ENCODE peak calls at places on chromosomes 13 and 19, in eight cellular contexts. One of them, this sample, is unnamed.

GRCh38 chr13:63481334-63481733 is 2065.7 kb upstream of the PCDH20 start:
- DNase-seq in ovary: no peak
- DNase-seq in HFFc6: no peak
- DNase-seq in astrocyte of the spinal cord: peak; percentile 13
- DNase-seq in fibroblast of pulmonary artery: peak; percentile 77
- DNase-seq in neural crest cell: no peak
- DNase-seq in nephron progenitor cell: no peak
- DNase-seq in BE2C: no peak
- DNase-seq in this sample: no peak

GRCh38 chr19:4238831-4239230 is 8.0 kb upstream of the YJU2 start:
- DNase-seq in fibroblast of pulmonary artery: no peak
- DNase-seq in astrocyte of the spinal cord: no peak
- DNase-seq in neural crest cell: no peak
- DNase-seq in BE2C: no peak
- DNase-seq in HFFc6: no peak
- DNase-seq in nephron progenitor cell: no peak
- DNase-seq in ovary: no peak
- DNase-seq in this sample: no peak

GRCh38 chr13:37129867-37130266 is 24.4 kb upstream of the CSNK1A1L start:
- DNase-seq in nephron progenitor cell: no peak
- DNase-seq in fibroblast of pulmonary artery: no peak
- DNase-seq in ovary: no peak
- DNase-seq in BE2C: no peak
- DNase-seq in HFFc6: no peak
- DNase-seq in neural crest cell: no peak
- DNase-seq in astrocyte of the spinal cord: no peak
- DNase-seq in this sample: no peak

GRCh38 chr19:54430306-54431254 is 15.3 kb downstream of the TTYH1 start:
- DNase-seq in neural crest cell: peak; percentile 74
- DNase-seq in nephron progenitor cell: peak; percentile 91
- DNase-seq in astrocyte of the spinal cord: no peak
- DNase-seq in BE2C: peak; percentile 74
- DNase-seq in ovary: peak; percentile 64
- DNase-seq in HFFc6: no peak
- DNase-seq in fibroblast of pulmonary artery: peak; percentile 40
- DNase-seq in this sample: no peak

GRCh38 chr13:24033527-24034302 is 126.8 kb upstream of the SPATA13 start:
- DNase-seq in HFFc6: peak; percentile 13
- DNase-seq in neural crest cell: no peak
- DNase-seq in BE2C: no peak
- DNase-seq in astrocyte of the spinal cord: peak; percentile 9
- DNase-seq in fibroblast of pulmonary artery: peak; percentile 96
- DNase-seq in ovary: no peak
- DNase-seq in nephron progenitor cell: no peak
- DNase-seq in this sample: peak; percentile 80

GRCh38 chr13:70338608-70339007 is 230.4 kb upstream of the KLHL1 start:
- DNase-seq in fibroblast of pulmonary artery: no peak
- DNase-seq in neural crest cell: no peak
- DNase-seq in nephron progenitor cell: no peak
- DNase-seq in ovary: no peak
- DNase-seq in BE2C: no peak
- DNase-seq in astrocyte of the spinal cord: no peak
- DNase-seq in HFFc6: no peak
- DNase-seq in this sample: no peak

GRCh38 chr13:41694902-41695301 is 237.6 kb downstream of the RGCC start:
- DNase-seq in ovary: peak; percentile 69
- DNase-seq in BE2C: no peak
- DNase-seq in astrocyte of the spinal cord: peak; percentile 97
- DNase-seq in nephron progenitor cell: no peak
- DNase-seq in neural crest cell: no peak
- DNase-seq in fibroblast of pulmonary artery: peak; percentile 95
- DNase-seq in HFFc6: peak; percentile 92
- DNase-seq in this sample: peak; percentile 81

GRCh38 chr13:43878897-43879322 is 630 bp downstream of the CCDC122 start:
- DNase-seq in HFFc6: peak; percentile 65
- DNase-seq in ovary: peak; percentile 57
- DNase-seq in astrocyte of the spinal cord: peak; percentile 67
- DNase-seq in BE2C: no peak
- DNase-seq in neural crest cell: peak; percentile 38
- DNase-seq in nephron progenitor cell: no peak
- DNase-seq in fibroblast of pulmonary artery: peak; percentile 83
- DNase-seq in this sample: peak; percentile 76

GRCh38 chr19:45471866-45472556 is 4.2 kb downstream of the FOSB start:
- DNase-seq in BE2C: no peak
- DNase-seq in ovary: no peak
- DNase-seq in fibroblast of pulmonary artery: peak; percentile 38
- DNase-seq in astrocyte of the spinal cord: peak; percentile 8
- DNase-seq in nephron progenitor cell: no peak
- DNase-seq in HFFc6: no peak
- DNase-seq in neural crest cell: no peak
- DNase-seq in this sample: no peak

GRCh38 chr19:49149652-49150105 is 5.5 kb downstream of the HRC start:
- DNase-seq in nephron progenitor cell: peak; percentile 74
- DNase-seq in astrocyte of the spinal cord: peak; percentile 88
- DNase-seq in BE2C: peak; percentile 85
- DNase-seq in ovary: peak; percentile 77
- DNase-seq in fibroblast of pulmonary artery: peak; percentile 91
- DNase-seq in HFFc6: peak; percentile 66
- DNase-seq in neural crest cell: peak; percentile 85
- DNase-seq in this sample: peak; percentile 75

GRCh38 chr13:60020288-60020687 is 143.4 kb downstream of the DIAPH3 start:
- DNase-seq in ovary: no peak
- DNase-seq in astrocyte of the spinal cord: no peak
- DNase-seq in nephron progenitor cell: no peak
- DNase-seq in neural crest cell: no peak
- DNase-seq in HFFc6: no peak
- DNase-seq in fibroblast of pulmonary artery: no peak
- DNase-seq in BE2C: no peak
- DNase-seq in this sample: no peak

GRCh38 chr19:12838182-12838890 is at the start of gene MAST1:
- DNase-seq in neural crest cell: peak; percentile 54
- DNase-seq in BE2C: peak; percentile 85
- DNase-seq in HFFc6: no peak
- DNase-seq in astrocyte of the spinal cord: no peak
- DNase-seq in nephron progenitor cell: peak; percentile 81
- DNase-seq in fibroblast of pulmonary artery: no peak
- DNase-seq in ovary: no peak
- DNase-seq in this sample: no peak

GRCh38 chr19:20079487-20079886 is 1.7 kb downstream of the ZNF90 start:
- DNase-seq in ovary: no peak
- DNase-seq in BE2C: no peak
- DNase-seq in nephron progenitor cell: no peak
- DNase-seq in fibroblast of pulmonary artery: peak; percentile 6
- DNase-seq in astrocyte of the spinal cord: no peak
- DNase-seq in HFFc6: no peak
- DNase-seq in neural crest cell: no peak
- DNase-seq in this sample: peak; percentile 5

GRCh38 chr13:76991432-76991795 is 467 bp upstream of the CLN5 start:
- DNase-seq in fibroblast of pulmonary artery: no peak
- DNase-seq in ovary: no peak
- DNase-seq in HFFc6: no peak
- DNase-seq in nephron progenitor cell: no peak
- DNase-seq in BE2C: no peak
- DNase-seq in neural crest cell: no peak
- DNase-seq in astrocyte of the spinal cord: no peak
- DNase-seq in this sample: no peak

GRCh38 chr19:17450264-17451075 is 2.0 kb upstream of the TMEM221 start:
- DNase-seq in neural crest cell: no peak
- DNase-seq in fibroblast of pulmonary artery: no peak
- DNase-seq in nephron progenitor cell: no peak
- DNase-seq in astrocyte of the spinal cord: no peak
- DNase-seq in ovary: no peak
- DNase-seq in BE2C: no peak
- DNase-seq in HFFc6: no peak
- DNase-seq in this sample: no peak

DNA sequence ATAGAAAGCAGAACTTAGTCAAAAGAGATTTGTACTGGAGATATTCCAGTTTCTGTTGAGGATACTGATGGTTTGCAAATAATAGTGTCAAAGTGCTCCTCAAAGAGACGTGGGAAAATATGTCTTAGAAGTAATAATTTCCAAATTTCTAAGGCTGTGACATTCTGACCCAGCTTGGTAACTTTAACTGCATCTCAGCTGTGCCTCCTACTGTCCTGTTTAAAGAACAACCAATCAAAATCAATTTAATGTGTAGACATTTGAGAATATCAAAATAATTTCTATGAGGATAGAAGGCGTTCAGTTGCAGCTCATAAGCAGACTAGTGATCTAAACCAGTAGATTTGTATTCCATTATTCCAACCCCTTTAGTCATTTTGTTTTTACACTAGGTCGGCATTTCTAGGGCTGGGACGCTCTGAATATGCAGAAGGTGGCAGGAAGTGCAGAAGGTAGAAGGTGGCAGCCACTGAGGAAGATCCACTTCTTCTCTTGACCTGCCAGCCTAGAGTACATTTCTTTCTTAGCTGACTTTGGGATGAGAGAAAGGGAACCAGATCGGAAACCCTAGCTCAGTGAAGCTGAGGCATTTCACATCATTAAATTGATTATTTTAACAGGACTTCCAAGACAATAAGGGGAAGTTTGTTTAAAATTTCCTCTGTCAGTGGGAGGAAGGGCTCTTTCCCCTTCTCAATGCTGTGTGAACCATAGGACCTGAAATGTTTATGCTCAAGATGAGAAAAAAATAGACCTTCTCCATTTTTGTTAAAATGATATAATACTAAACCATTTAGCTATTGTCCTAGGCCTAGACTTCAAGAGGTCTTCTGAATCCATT is 67.5 kb downstream of the COL4A1 start:
- DNase-seq in BE2C: no peak
- DNase-seq in ovary: no peak
- DNase-seq in fibroblast of pulmonary artery: no peak
- DNase-seq in nephron progenitor cell: no peak
- DNase-seq in neural crest cell: no peak
- DNase-seq in HFFc6: no peak
- DNase-seq in astrocyte of the spinal cord: no peak
- DNase-seq in this sample: no peak
- TF ChIP-seq CTCF in BE2C: no peak
- TF ChIP-seq CTCF in ovary: no peak
- TF ChIP-seq CTCF in fibroblast of pulmonary artery: peak; percentile 20
- TF ChIP-seq CTCF in nephron progenitor cell: no peak
- TF ChIP-seq CTCF in neural crest cell: no peak
- TF ChIP-seq CTCF in HFFc6: peak; percentile 42
- TF ChIP-seq CTCF in astrocyte of the spinal cord: peak; percentile 9
- TF ChIP-seq CTCF in this sample: no peak

GRCh38 chr13:30257433-30258099 is 49.8 kb downstream of the KATNAL1 start:
- DNase-seq in astrocyte of the spinal cord: peak; percentile 49
- DNase-seq in HFFc6: no peak
- DNase-seq in fibroblast of pulmonary artery: no peak
- DNase-seq in neural crest cell: peak; percentile 5
- DNase-seq in BE2C: no peak
- DNase-seq in nephron progenitor cell: peak; percentile 42
- DNase-seq in ovary: no peak
- DNase-seq in this sample: no peak

GRCh38 chr13:30253830-30254229 is 53.5 kb downstream of the KATNAL1 start:
- DNase-seq in nephron progenitor cell: no peak
- DNase-seq in BE2C: no peak
- DNase-seq in HFFc6: no peak
- DNase-seq in astrocyte of the spinal cord: peak; percentile 29
- DNase-seq in fibroblast of pulmonary artery: no peak
- DNase-seq in ovary: no peak
- DNase-seq in neural crest cell: no peak
- DNase-seq in this sample: no peak

GRCh38 chr13:30255696-30256095 is 51.7 kb downstream of the KATNAL1 start:
- DNase-seq in HFFc6: no peak
- DNase-seq in neural crest cell: no peak
- DNase-seq in fibroblast of pulmonary artery: peak; percentile 15
- DNase-seq in nephron progenitor cell: no peak
- DNase-seq in BE2C: no peak
- DNase-seq in ovary: no peak
- DNase-seq in astrocyte of the spinal cord: no peak
- DNase-seq in this sample: no peak

GRCh38 chr13:30256713-30257432 is 50.5 kb downstream of the KATNAL1 start:
- DNase-seq in neural crest cell: no peak
- DNase-seq in fibroblast of pulmonary artery: peak; percentile 25
- DNase-seq in HFFc6: no peak
- DNase-seq in BE2C: no peak
- DNase-seq in ovary: no peak
- DNase-seq in nephron progenitor cell: no peak
- DNase-seq in astrocyte of the spinal cord: no peak
- DNase-seq in this sample: no peak
- TF ChIP-seq CTCF in neural crest cell: no peak
- TF ChIP-seq CTCF in fibroblast of pulmonary artery: peak; percentile 15
- TF ChIP-seq CTCF in HFFc6: no peak
- TF ChIP-seq CTCF in BE2C: peak; percentile 11
- TF ChIP-seq CTCF in ovary: no peak
- TF ChIP-seq CTCF in nephron progenitor cell: no peak
- TF ChIP-seq CTCF in astrocyte of the spinal cord: no peak
- TF ChIP-seq CTCF in this sample: peak; percentile 9

DNA sequence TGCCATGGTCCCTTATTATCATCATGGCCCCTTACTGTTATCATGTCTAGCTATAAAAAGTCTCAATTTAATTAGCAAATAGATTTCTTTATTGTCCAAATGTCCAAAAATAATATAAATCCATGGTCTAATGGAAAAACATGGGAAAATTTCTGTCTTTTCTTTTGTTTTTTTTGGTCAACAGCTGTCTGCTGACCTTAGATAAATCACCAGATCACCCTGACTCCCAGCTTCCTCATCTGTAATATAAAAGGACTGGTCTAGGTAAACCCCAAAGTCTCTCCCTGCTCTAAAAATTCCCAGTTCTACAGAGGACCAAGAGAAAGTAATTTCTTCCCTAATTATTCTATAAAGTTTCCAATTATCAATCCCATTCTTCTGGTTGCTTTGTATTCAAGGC is 30.7 kb upstream of the RCBTB2 start:
- DNase-seq in ovary: no peak
- DNase-seq in nephron progenitor cell: no peak
- DNase-seq in HFFc6: no peak
- DNase-seq in neural crest cell: no peak
- DNase-seq in BE2C: no peak
- DNase-seq in astrocyte of the spinal cord: no peak
- DNase-seq in fibroblast of pulmonary artery: no peak
- DNase-seq in this sample: no peak
- TF ChIP-seq CTCF in ovary: no peak
- TF ChIP-seq CTCF in nephron progenitor cell: no peak
- TF ChIP-seq CTCF in HFFc6: no peak
- TF ChIP-seq CTCF in neural crest cell: no peak
- TF ChIP-seq CTCF in BE2C: no peak
- TF ChIP-seq CTCF in astrocyte of the spinal cord: no peak
- TF ChIP-seq CTCF in fibroblast of pulmonary artery: no peak
- TF ChIP-seq CTCF in this sample: no peak

DNA sequence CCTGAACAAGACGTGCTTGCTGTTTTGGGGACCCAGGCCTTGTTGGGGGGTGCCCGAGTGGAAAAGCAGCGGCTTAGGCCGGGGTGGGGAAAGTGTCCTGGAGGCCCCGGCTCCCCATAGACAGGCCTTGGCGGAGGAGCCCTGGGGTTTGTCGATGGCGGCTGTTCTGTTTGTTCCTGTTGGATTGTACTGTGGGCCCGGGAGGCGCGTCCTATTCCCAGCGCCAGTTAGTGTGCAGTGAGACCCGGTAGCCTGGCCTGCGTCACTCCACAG is 11.1 kb downstream of the NCLN start:
- DNase-seq in BE2C: no peak
- DNase-seq in nephron progenitor cell: no peak
- DNase-seq in astrocyte of the spinal cord: no peak
- DNase-seq in ovary: no peak
- DNase-seq in neural crest cell: no peak
- DNase-seq in HFFc6: no peak
- DNase-seq in fibroblast of pulmonary artery: no peak
- DNase-seq in this sample: no peak
- TF ChIP-seq CTCF in BE2C: no peak
- TF ChIP-seq CTCF in nephron progenitor cell: no peak
- TF ChIP-seq CTCF in astrocyte of the spinal cord: no peak
- TF ChIP-seq CTCF in ovary: no peak
- TF ChIP-seq CTCF in neural crest cell: no peak
- TF ChIP-seq CTCF in HFFc6: no peak
- TF ChIP-seq CTCF in fibroblast of pulmonary artery: no peak
- TF ChIP-seq CTCF in this sample: no peak